ENCODE peak calls at places on chromosomes 16 and 17, in four cellular contexts. U is T-cell, V is left lung, H is aorta. B is an unnamed sample.

GRCh38 chr17:65099941-65100315 is 37.2 kb upstream of the RGS9 start:
- DNase-seq in U (peak), H (peak), V (peak), B (peak)

GRCh38 chr17:2904135-2904534 is 107.9 kb downstream of the RAP1GAP2 start:
- DNase-seq in U (no peak), H (no peak), V (peak), B (no peak)

GRCh38 chr17:58219789-58220183 is 731 bp upstream of the MKS1 start:
- DNase-seq in H (no peak), V (no peak), U (no peak), B (no peak)

GRCh38 chr17:43377056-43377810 is 21.6 kb upstream of the ARL4D start:
- DNase-seq in U (no peak), H (no peak), V (no peak), B (no peak)

GRCh38 chr17:45660474-45660873 is 123.6 kb upstream of the CRHR1 start:
- DNase-seq in H (no peak), V (no peak), U (no peak), B (no peak)

GRCh38 chr17:74864297-74864865 is 4.7 kb upstream of the GRIN2C start:
- DNase-seq in H (no peak), V (no peak), U (no peak), B (no peak)

GRCh38 chr16:24775455-24775854 is 46.0 kb downstream of the TNRC6A start:
- DNase-seq in H (no peak), V (no peak), U (no peak), B (peak)

GRCh38 chr17:2361361-2361760 is 24.1 kb downstream of the SGSM2 start:
- DNase-seq in H (no peak), V (no peak), U (no peak), B (no peak)

GRCh38 chr17:72400488-72400827 is 279.6 kb downstream of the SOX9 start:
- DNase-seq in V (no peak), U (no peak), H (no peak), B (no peak)

GRCh38 chr17:56870163-56870651 is 36.3 kb downstream of the DGKE start:
- DNase-seq in U (no peak), V (no peak), H (no peak), B (no peak)

GRCh38 chr16:56041556-56042140 is 149.6 kb upstream of the GNAO1 start:
- DNase-seq in U (peak), H (no peak), V (no peak), B (no peak)

GRCh38 chr16:54422159-54422558 is 135.6 kb upstream of the IRX3 start:
- DNase-seq in V (no peak), H (no peak), U (no peak), B (no peak)

GRCh38 chr17:58327363-58328194 is 1.0 kb downstream of the TSPOAP1 start:
- DNase-seq in U (peak), H (no peak), V (no peak), B (no peak)

GRCh38 chr17:46851029-46851741 is at the start of gene WNT9B:
- DNase-seq in V (no peak), H (no peak), U (peak), B (no peak)

GRCh38 chr17:48499743-48500434 is 30.9 kb downstream of the HOXB1 start:
- DNase-seq in U (no peak), V (no peak), H (no peak), B (no peak)

GRCh38 chr17:39702901-39703893 is 3.3 kb downstream of the ERBB2 start:
- DNase-seq in U (no peak), V (no peak), H (peak), B (no peak)

GRCh38 chr17:27457405-27457730 is 1.1 kb downstream of the KSR1 start:
- DNase-seq in V (no peak), U (no peak), H (no peak), B (no peak)

GRCh38 chr17:39618956-39619785 is 7.6 kb upstream of the PPP1R1B start:
- DNase-seq in U (no peak), H (no peak), V (no peak), B (no peak)

GRCh38 chr16:67504190-67505021 is 21.1 kb upstream of the AGRP start:
- DNase-seq in U (no peak), H (peak), V (peak), B (peak)